ENCODE peak calls at places on chromosomes 2 and 18, in seven cellular contexts. X is DND-41, W is psoas muscle, D is endodermal cell, R is ovary, K is GM12865, C is tibial artery. I is an unnamed sample.

GRCh38 chr2:46489430-46489829 is 10.1 kb downstream of the TMEM247 start:
- DNase-seq in X (no peak), W (no peak), D (no peak), R (no peak), K (no peak), C (no peak), I (no peak)

GRCh38 chr18:50313031-50313607 is 25.6 kb upstream of the CXXC1 start:
- DNase-seq in X (no peak), W (no peak), D (no peak), R (no peak), K (peak), C (no peak), I (no peak)

GRCh38 chr2:64062840-64063239 is 43.6 kb upstream of the VPS54 start:
- DNase-seq in X (no peak), W (no peak), D (no peak), R (no peak), K (peak), C (no peak), I (peak)

GRCh38 chr2:162989507-162989906 is 150.9 kb upstream of the KCNH7 start:
- DNase-seq in X (no peak), W (no peak), D (no peak), R (no peak), K (no peak), C (no peak), I (peak)

GRCh38 chr2:168480825-168481585 is 24.9 kb downstream of the CERS6 start:
- DNase-seq in X (no peak), W (no peak), D (peak), R (no peak), K (no peak), C (no peak), I (no peak)

GRCh38 chr2:191389288-191389687 is 144.1 kb downstream of the MYO1B start:
- DNase-seq in X (no peak), W (no peak), D (no peak), R (no peak), K (no peak), C (no peak), I (no peak)

GRCh38 chr2:72270556-72271275 is 123.1 kb upstream of the CYP26B1 start:
- DNase-seq in X (no peak), W (no peak), D (no peak), R (no peak), K (no peak), C (no peak), I (no peak)

GRCh38 chr2:133674433-133675331 is 106.4 kb upstream of the NCKAP5 start:
- DNase-seq in X (no peak), W (peak), D (peak), R (peak), K (no peak), C (peak), I (peak)

GRCh38 chr2:216283038-216283900 is 89.0 kb downstream of the MARCHF4 start:
- DNase-seq in X (peak), W (no peak), D (peak), R (no peak), K (peak), C (no peak), I (peak)

DNA sequence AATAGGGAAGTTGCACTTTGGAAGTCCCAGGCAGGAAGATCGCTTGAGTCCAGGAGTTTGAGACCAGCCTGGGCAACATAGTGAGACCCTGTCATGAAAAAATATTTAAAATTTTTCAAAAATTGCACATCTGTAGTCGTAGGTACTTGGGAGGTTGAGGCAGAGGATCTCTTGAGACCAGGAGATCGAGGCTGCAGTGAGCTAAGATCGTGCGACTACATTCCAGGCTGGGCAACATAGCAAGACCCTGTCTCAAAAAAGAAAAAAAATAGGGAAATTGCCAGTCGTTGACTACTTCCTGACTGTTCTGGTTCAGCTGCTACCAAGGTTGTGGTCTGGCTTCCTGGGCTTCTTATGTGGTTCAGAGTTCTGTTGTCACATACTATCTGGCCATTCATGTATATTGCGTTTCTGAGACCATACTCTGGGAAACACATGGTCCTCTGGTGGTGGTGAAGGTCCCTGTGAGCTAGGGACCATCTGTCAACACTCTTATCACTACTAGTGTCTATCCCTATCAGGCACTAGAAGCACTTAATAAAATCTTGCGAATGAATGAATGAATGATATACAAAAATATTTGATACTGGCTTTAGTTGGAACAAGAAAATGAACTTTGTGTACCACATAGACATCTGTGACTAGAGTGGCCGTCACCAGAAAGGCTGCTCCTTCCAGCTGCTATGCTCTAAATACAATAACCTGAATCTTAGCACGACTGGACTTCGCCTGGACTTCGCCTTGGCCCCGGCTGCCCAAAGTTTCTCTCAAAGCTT is 861 bp upstream of the KLHL23 start:
- DNase-seq in X (peak), W (no peak), D (no peak), R (no peak), K (peak), C (no peak), I (no peak)
- H3K4me3 ChIP-seq in X (no peak), W (peak), D (peak), R (peak), K (peak), C (peak), I (peak)

DNA sequence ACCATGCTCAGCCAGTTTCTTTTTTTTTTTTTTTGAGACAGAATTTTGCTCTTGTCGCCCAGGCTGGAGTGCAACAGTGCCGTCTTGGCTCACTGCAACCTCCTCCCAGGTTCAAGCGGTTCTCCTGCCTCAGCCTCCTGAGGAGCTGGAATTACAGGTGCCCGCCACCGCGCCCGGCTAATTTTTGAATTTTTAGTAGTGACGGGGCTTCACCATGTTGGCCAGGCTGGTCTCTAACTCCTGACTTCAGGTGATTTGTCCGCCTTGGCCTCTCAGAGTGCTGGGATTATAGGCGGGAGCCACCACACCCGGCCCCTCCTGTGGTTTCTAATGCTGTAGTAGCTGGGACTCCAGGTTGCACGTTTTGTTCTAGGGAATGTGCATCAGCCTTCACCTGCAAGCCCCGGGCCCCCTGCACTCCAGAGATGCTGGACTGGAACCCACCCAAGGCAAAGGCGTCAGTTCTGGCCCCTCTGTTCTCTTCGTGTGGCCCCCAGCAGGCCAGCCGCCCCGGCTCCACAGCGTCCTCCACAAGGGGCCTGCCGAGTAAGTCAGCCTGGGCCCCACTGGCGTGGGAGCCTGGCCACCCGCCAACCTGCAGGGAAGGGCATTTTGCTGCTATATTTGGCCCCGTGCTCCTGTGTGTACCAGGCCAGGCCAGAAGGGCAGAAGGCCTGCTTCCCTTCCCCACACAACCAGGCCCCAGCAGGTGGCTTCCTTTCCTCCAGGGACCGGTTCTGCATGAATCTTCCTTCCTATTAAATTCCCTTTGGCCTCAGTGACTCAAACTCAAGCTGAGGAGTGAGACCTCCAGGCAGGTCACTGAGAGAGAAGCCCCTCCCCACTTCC is 25.7 kb upstream of the B3GNT7 start:
- DNase-seq in X (no peak), W (no peak), D (peak), R (no peak), K (no peak), C (no peak), I (no peak)
- H3K4me3 ChIP-seq in X (no peak), W (no peak), D (no peak), R (no peak), K (no peak), C (no peak), I (no peak)

GRCh38 chr2:177165103-177165583 is 47.5 kb upstream of the HNRNPA3 start:
- DNase-seq in X (no peak), W (peak), D (peak), R (peak), K (peak), C (peak), I (peak)
- H3K4me3 ChIP-seq in X (no peak), W (peak), D (no peak), R (peak), K (peak), C (peak), I (peak)

GRCh38 chr2:198214108-198214736 is 409.8 kb downstream of the PLCL1 start:
- DNase-seq in X (no peak), W (no peak), D (no peak), R (no peak), K (no peak), C (no peak), I (no peak)
- H3K4me3 ChIP-seq in X (no peak), W (no peak), D (no peak), R (no peak), K (no peak), C (no peak), I (no peak)

GRCh38 chr2:136057023-136057801 is 60.7 kb downstream of the CXCR4 start:
- DNase-seq in X (no peak), W (no peak), D (no peak), R (no peak), K (peak), C (no peak), I (no peak)
- H3K4me3 ChIP-seq in X (no peak), W (no peak), D (no peak), R (no peak), K (peak), C (no peak), I (no peak)

DNA sequence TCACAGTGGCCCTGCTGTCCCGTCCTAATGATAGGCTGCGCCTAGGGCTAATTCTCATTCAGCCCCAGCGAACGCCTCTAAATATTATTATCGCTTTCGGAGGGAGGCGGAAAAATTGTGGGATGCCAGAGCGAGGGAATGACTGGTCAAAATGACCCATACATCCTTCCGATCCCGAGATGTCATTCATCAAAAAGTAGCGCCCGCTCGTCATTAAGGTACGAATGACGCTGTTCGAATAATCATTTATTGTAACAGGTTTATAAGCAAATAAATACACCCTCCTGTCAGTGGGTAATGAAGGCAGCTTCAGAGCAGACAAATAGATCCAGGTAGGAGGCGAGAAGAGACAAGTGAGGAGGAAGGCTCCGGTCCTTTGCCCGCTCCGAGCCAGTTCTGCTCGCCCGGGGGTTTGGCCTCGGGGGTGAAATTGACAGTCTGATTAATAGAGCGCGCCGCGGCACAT is at the start of gene EVX2:
- DNase-seq in X (no peak), W (no peak), D (peak), R (no peak), K (no peak), C (no peak), I (no peak)
- H3K4me3 ChIP-seq in X (no peak), W (peak), D (peak), R (no peak), K (no peak), C (no peak), I (no peak)